ENCODE peak calls at places on chromosome 18, in seven cellular contexts. T, K, F, X, N, R and W are unnamed samples. For H3K4me1, the result is how much of the 10 kb centered on the place peaks cover.

GRCh38 chr18:79778291-79778791 is 19.4 kb upstream of the KCNG2 start:
- DNase-seq in N (peak), X (no peak), T (no peak), R (peak), F (no peak), K (no peak), W (no peak)

GRCh38 chr18:55880617-55881016 is 292.6 kb upstream of the TCF4 start:
- DNase-seq in N (no peak), F (no peak), T (no peak), X (no peak), K (no peak), R (no peak), W (no peak)

GRCh38 chr18:32771871-32772499 is 838 bp downstream of the KLHL14 start:
- DNase-seq in T (no peak), X (no peak), F (peak), N (no peak), K (no peak), R (no peak), W (no peak)

GRCh38 chr18:79708412-79708811 is 28.8 kb downstream of the CTDP1 start:
- DNase-seq in R (no peak), K (no peak), T (no peak), X (no peak), F (no peak), N (no peak), W (no peak)

GRCh38 chr18:35099911-35100310 is 58.7 kb downstream of the MAPRE2 start:
- DNase-seq in N (no peak), T (no peak), X (peak), R (no peak), K (no peak), F (no peak), W (no peak)

GRCh38 chr18:3055201-3055600 is 42.3 kb upstream of the LPIN2 start:
- DNase-seq in F (no peak), R (no peak), T (no peak), N (no peak), X (no peak), K (no peak), W (no peak)

GRCh38 chr18:45588831-45589558 is 26.3 kb upstream of the SLC14A2 start:
- DNase-seq in F (no peak), T (no peak), R (no peak), N (no peak), X (peak), K (no peak), W (no peak)

GRCh38 chr18:50819027-50819726 is 639 bp downstream of the MRO start:
- DNase-seq in X (no peak), R (no peak), N (peak), T (no peak), K (peak), F (peak), W (no peak)

GRCh38 chr18:44654555-44654954 is 26.1 kb upstream of the SETBP1 start:
- DNase-seq in R (no peak), T (no peak), X (peak), N (no peak), K (no peak), F (peak), W (no peak)

GRCh38 chr18:80109676-80110078 is 615 bp downstream of the ADNP2 start:
- DNase-seq in K (peak), F (peak), X (peak), T (no peak), N (peak), R (peak), W (no peak)

GRCh38 chr18:72107647-72108046 is 436.5 kb downstream of the CBLN2 start:
- DNase-seq in N (no peak), F (no peak), K (peak), T (no peak), X (no peak), R (no peak), W (no peak)

GRCh38 chr18:46262856-46263255 is 158.7 kb downstream of the HAUS1 start:
- DNase-seq in X (no peak), F (no peak), N (no peak), K (no peak), T (no peak), R (no peak), W (no peak)

GRCh38 chr18:62279561-62279960 is 45.5 kb upstream of the TNFRSF11A start:
- DNase-seq in K (no peak), R (no peak), N (no peak), F (no peak), T (no peak), X (no peak), W (no peak)

GRCh38 chr18:46098616-46098933 is 479 bp upstream of the ATP5F1A start:
- DNase-seq in T (no peak), R (no peak), K (no peak), X (no peak), F (no peak), N (no peak), W (no peak)

DNA sequence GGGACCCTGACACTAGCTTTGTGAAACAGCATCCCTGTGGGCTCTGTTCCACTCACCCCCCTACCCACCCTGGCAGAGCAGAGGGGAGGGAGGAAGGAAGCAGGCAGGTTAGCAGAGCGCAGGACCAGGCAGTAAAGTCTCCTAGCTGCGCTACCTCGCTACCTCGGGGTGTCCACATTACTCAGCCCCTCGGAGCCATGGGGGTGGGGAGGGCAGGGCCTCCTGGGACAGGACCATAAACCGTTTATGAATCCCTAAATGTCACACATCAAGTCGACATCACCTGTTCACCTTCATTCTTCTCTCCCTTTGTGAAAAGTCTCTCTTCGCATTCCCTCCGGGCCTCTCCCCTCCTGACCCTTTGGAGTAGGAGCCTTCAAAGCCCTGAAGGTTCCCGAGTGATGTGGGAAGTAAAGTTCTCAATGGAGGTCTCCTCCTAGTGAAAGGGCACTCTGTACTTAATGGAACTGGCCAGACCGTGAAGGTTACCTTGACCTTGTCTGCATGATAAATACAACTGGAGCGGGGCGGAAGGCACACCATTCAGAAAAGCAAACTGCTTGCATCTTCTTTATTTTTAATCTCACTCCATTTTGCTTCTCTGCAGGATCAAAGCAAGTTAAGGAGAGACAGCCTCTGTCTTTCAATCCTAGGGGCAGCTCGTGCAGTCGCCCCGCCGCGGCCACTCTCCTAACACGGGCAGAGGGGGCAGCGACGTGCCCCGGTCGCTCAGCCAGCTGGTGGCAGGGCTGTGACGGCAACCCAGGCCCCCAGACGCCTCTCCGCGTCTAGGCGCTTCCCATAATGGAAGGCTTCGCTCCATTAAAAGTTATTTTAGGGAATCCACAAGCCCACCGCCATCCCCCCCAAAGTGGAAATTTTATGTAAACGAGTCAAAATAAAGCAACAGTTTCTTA is 23.8 kb upstream of the SMAD7 start:
- DNase-seq in R (no peak), T (no peak), N (no peak), X (no peak), K (no peak), F (no peak), W (no peak)
- H3K27ac ChIP-seq in R (peak), T (no peak), N (peak), X (no peak), K (peak), F (peak), W (peak)

DNA sequence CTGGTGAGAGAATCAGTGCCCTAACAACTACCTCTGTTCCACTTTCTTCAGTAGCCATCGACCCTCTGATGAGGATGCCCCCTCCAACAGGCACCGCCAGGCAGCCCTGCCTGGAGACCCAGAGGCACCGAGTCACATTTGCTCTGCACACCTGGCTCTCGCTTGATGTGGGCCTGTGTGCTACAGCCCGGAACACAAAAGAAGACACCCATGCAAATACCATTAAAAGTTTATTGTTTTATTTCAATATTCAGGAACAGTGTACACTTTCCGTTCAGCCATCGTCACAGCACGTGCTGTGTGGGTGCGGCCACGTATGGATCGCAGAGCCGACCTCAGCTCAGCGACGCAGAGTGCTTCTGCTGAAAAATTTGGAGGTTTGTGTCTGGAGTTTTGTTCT is 154.0 kb downstream of the MBP start:
- DNase-seq in F (no peak), T (no peak), R (no peak), X (no peak), N (no peak), K (peak), W (no peak)
- TF ChIP-seq POLR2A in F (no peak), T (no peak), R (no peak), X (no peak), N (no peak), K (no peak), W (no peak)

GRCh38 chr18:10316778-10317177 is 137.7 kb upstream of the APCDD1 start:
- DNase-seq in X (no peak), T (no peak), F (no peak), N (no peak), R (no peak), K (no peak), W (no peak)
- H3K4me1 ChIP-seq in X (under half), T (under half), F (under half), N (under half), R (under half), K (under half), W (under half)

GRCh38 chr18:22739789-22740188 is 193.3 kb upstream of the RBBP8 start:
- DNase-seq in N (no peak), T (no peak), K (no peak), F (no peak), X (no peak), R (no peak), W (no peak)
- H3K27ac ChIP-seq in N (no peak), T (no peak), K (no peak), F (no peak), X (no peak), R (no peak), W (no peak)

GRCh38 chr18:58447342-58448190 is 181.3 kb downstream of the ALPK2 start:
- DNase-seq in K (no peak), F (no peak), N (no peak), T (no peak), X (peak), R (no peak), W (no peak)

GRCh38 chr18:58446661-58447060 is 182.2 kb downstream of the ALPK2 start:
- DNase-seq in F (no peak), X (no peak), R (no peak), N (no peak), K (no peak), T (no peak), W (no peak)

GRCh38 chr18:58438161-58438983 is 190.5 kb downstream of the ALPK2 start:
- DNase-seq in R (no peak), T (no peak), N (no peak), F (no peak), X (peak), K (no peak), W (no peak)

GRCh38 chr18:58438984-58439311 is 189.9 kb downstream of the ALPK2 start:
- DNase-seq in N (no peak), X (no peak), F (no peak), R (no peak), T (no peak), K (no peak), W (no peak)

DNA sequence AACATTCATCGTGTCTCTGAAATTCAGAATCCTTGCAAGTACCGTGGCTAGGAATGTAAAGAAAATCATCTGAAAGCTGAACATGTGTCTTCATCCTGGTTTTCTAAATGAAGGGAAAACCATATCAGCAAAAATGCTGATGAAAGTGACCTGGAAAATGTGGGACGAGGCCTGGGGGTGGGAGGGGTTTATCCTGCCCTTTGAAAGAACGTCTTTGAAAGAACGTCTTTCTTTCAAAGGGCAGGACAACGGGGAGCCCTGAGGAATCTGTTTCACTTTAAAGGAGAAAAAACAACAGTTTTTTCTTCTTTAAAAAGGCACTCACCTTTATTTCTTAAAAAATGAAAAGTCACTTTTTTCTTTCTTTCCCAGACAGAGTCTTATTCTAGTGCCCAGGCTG is 185.2 kb downstream of the ALPK2 start:
- DNase-seq in N (no peak), X (no peak), K (no peak), T (no peak), R (no peak), F (no peak), W (no peak)
- TF ChIP-seq POLR2A in N (no peak), X (no peak), K (no peak), T (no peak), R (no peak), F (no peak), W (no peak)

GRCh38 chr18:10247402-10248117 is 206.9 kb upstream of the APCDD1 start:
- DNase-seq in R (no peak), X (no peak), K (no peak), N (no peak), T (no peak), F (no peak), W (no peak)

GRCh38 chr18:10244341-10244740 is 210.1 kb upstream of the APCDD1 start:
- DNase-seq in K (no peak), R (no peak), N (no peak), T (no peak), F (no peak), X (no peak), W (no peak)

GRCh38 chr18:10248738-10249137 is 205.7 kb upstream of the APCDD1 start:
- DNase-seq in T (no peak), R (no peak), F (peak), N (no peak), K (no peak), X (no peak), W (no peak)

GRCh38 chr18:10242922-10243680 is 211.3 kb upstream of the APCDD1 start:
- DNase-seq in X (no peak), F (no peak), N (no peak), R (no peak), K (peak), T (no peak), W (no peak)

DNA sequence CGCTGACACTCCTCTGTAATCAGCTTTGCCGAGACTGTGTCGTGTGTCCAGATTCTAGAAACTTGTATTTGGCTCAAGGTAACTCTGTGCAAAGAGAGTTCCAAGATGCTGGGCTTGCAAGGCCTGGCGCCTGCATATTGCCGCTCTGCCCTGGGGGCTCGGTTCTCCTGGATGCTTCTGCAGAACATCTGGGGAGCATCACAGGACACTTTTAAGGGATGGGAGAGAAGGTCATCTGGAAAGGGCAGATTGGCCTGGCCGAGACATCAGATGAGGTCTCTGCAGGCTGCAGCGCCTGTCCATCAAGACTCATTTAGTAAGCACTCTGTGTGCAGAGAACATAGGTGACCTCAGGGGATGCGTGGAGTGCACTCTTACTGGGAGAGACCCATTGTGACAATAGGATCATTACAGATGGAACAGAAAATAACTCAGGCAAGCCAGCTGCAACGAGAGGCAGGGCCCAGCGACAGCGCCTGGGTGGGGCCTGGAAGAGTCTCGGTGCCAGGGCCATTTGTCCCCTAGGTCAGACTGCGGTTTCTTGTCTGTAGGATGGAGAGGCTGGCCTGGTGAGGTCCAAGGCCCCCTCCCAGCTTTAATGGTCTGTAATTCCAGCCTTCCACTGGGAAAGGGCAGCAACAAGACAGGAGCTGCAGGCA is 208.8 kb upstream of the APCDD1 start:
- DNase-seq in K (no peak), T (no peak), R (no peak), X (no peak), N (no peak), F (no peak), W (no peak)
- H3K4me1 ChIP-seq in K (under half), T (under half), R (under half), X (under half), N (under half), F (under half), W (under half)